ENCODE peak calls at places on chromosome 9, in nine cellular contexts. X is Caki2; L is astrocyte; W is HEK293T; R is H9; H is stimulated activated CD4-positive, alpha-beta T cell treated with anti-CD3 and anti-CD28 coated beads, Interleukin-2, amount 100 ng/mL, for 24 hours; D is cardiac muscle cell; P is activated effector memory CD4-positive, alpha-beta T cell treated with anti-CD3 and anti-CD28 coated beads, Interleukin-2, amount 50 U/mL, for 16 hours; N is NCI-H1436. O is an unnamed sample.

GRCh38 chr9:126548312-126548711 is 65.4 kb upstream of the LMX1B start:
- DNase-seq in X (no peak), L (no peak), W (no peak), R (no peak), H (no peak), D (no peak), P (no peak), N (no peak), O (no peak)

GRCh38 chr9:7104625-7105024 is 346.9 kb downstream of the KDM4C start:
- DNase-seq in X (no peak), L (no peak), W (no peak), R (no peak), H (no peak), D (peak), P (no peak), N (no peak), O (no peak)

GRCh38 chr9:93231121-93231694 is 47.3 kb downstream of the WNK2 start:
- DNase-seq in X (no peak), L (no peak), W (no peak), R (no peak), H (no peak), D (no peak), P (no peak), N (no peak), O (no peak)

GRCh38 chr9:105683688-105684275 is 10.6 kb upstream of the TMEM38B start:
- DNase-seq in X (no peak), L (no peak), W (no peak), R (no peak), H (no peak), D (no peak), P (no peak), N (no peak), O (no peak)

GRCh38 chr9:108783318-108784127 is 72.3 kb downstream of the ACTL7B start:
- DNase-seq in X (no peak), L (no peak), W (no peak), R (no peak), H (no peak), D (peak), P (no peak), N (no peak), O (no peak)

GRCh38 chr9:105432247-105432857 is 15.5 kb upstream of the FSD1L start:
- DNase-seq in X (no peak), L (no peak), W (no peak), R (no peak), H (no peak), D (no peak), P (no peak), N (no peak), O (no peak)

GRCh38 chr9:114691046-114691955 is 9.3 kb upstream of the TEX48 start:
- DNase-seq in X (peak), L (peak), W (no peak), R (no peak), H (peak), D (no peak), P (peak), N (no peak), O (no peak)

GRCh38 chr9:34983209-34983608 is 6.3 kb upstream of the DNAJB5 start:
- DNase-seq in X (no peak), L (no peak), W (no peak), R (no peak), H (no peak), D (no peak), P (no peak), N (no peak), O (no peak)

GRCh38 chr9:20524776-20525175 is 97.5 kb downstream of the MLLT3 start:
- DNase-seq in X (no peak), L (no peak), W (peak), R (peak), H (no peak), D (no peak), P (no peak), N (no peak), O (no peak)

O was measured in cardiac septum.